ENCODE peak calls at places on chromosomes 3 and 15, in seven cellular contexts. H, I, M, B, T, J and P are unnamed samples.

GRCh38 chr15:92665100-92665555 is 9.6 kb upstream of the FAM174B start:
- DNase-seq in M (peak; percentile 72), B (no peak), I (peak; percentile 27), T (no peak), H (no peak), J (no peak), P (no peak)

GRCh38 chr3:57007513-57008415 is 52.7 kb upstream of the SPATA12 start:
- DNase-seq in J (peak; percentile 82), M (peak; percentile 78), I (peak; percentile 61), B (peak; percentile 65), T (peak; percentile 77), H (no peak), P (no peak)

GRCh38 chr15:85412956-85413854 is 32.8 kb downstream of the AKAP13 start:
- DNase-seq in H (peak; percentile 66), J (peak; percentile 64), T (peak; percentile 41), M (peak; percentile 91), I (peak; percentile 50), B (peak; percentile 50), P (no peak)

GRCh38 chr15:56927816-56928215 is 9.4 kb downstream of the TCF12 start:
- DNase-seq in H (no peak), T (no peak), J (no peak), M (no peak), I (no peak), B (no peak), P (no peak)

GRCh38 chr3:112353365-112353764 is 20.4 kb downstream of the CD200 start:
- DNase-seq in T (no peak), M (no peak), J (no peak), I (no peak), H (no peak), B (no peak), P (no peak)

GRCh38 chr3:169044341-169045113 is 619.0 kb downstream of the MECOM start:
- DNase-seq in H (no peak), M (peak; percentile 73), I (peak; percentile 15), J (no peak), B (no peak), T (no peak), P (no peak)

GRCh38 chr3:179196098-179196497 is 47.9 kb downstream of the PIK3CA start:
- DNase-seq in I (peak; percentile 71), H (peak; percentile 21), B (no peak), J (no peak), M (peak; percentile 82), T (no peak), P (no peak)

GRCh38 chr15:20349774-20350498 is 191.7 kb downstream of the GOLGA6L6 start:
- DNase-seq in T (peak; percentile 23), M (no peak), H (no peak), I (no peak), J (peak; percentile 56), B (peak; percentile 9), P (no peak)

GRCh38 chr3:113773381-113773780 is 26.5 kb downstream of the ATP6V1A start:
- DNase-seq in M (peak; percentile 66), I (peak; percentile 74), T (no peak), B (no peak), J (no peak), H (no peak), P (no peak)

GRCh38 chr3:189273736-189274135 is 102.0 kb downstream of the TPRG1 start:
- DNase-seq in M (no peak), H (no peak), J (no peak), I (no peak), T (no peak), B (no peak), P (no peak)

GRCh38 chr15:27701956-27702355 is 397.2 kb downstream of the OCA2 start:
- DNase-seq in J (no peak), T (no peak), M (no peak), I (no peak), B (no peak), H (no peak), P (no peak)

GRCh38 chr15:101406014-101406413 is 83.5 kb downstream of the PCSK6 start:
- DNase-seq in T (no peak), B (no peak), J (no peak), H (no peak), I (no peak), M (no peak), P (no peak)

GRCh38 chr15:58457466-58457965 is 25.7 kb downstream of the LIPC start:
- DNase-seq in J (no peak), M (peak; percentile 80), H (no peak), T (no peak), I (peak; percentile 80), B (no peak), P (no peak)

GRCh38 chr3:27353221-27353620 is 16.0 kb downstream of the NEK10 start:
- DNase-seq in I (no peak), M (peak; percentile 19), T (no peak), J (no peak), B (no peak), H (no peak), P (no peak)

GRCh38 chr15:92687183-92687582 is 31.6 kb upstream of the FAM174B start:
- DNase-seq in J (no peak), M (no peak), I (peak; percentile 11), T (no peak), H (no peak), B (no peak), P (no peak)

GRCh38 chr3:187456268-187456667 is 88.1 kb downstream of the RTP4 start:
- DNase-seq in J (peak; percentile 83), H (no peak), B (no peak), T (peak; percentile 75), M (no peak), I (no peak), P (no peak)

GRCh38 chr15:64151727-64152506 is at the start of gene SNX22:
- DNase-seq in H (peak; percentile 28), T (no peak), M (no peak), B (no peak), J (peak; percentile 59), I (no peak), P (no peak)

GRCh38 chr3:196281962-196282361 is 5.6 kb downstream of the PCYT1A start:
- DNase-seq in T (no peak), I (no peak), M (no peak), B (no peak), H (no peak), J (no peak), P (no peak)

GRCh38 chr15:98069256-98069655 is 108.8 kb downstream of the ARRDC4 start:
- DNase-seq in I (no peak), J (no peak), T (no peak), M (no peak), H (no peak), B (no peak), P (no peak)

GRCh38 chr3:100556656-100557310 is 52.6 kb upstream of the ADGRG7 start:
- DNase-seq in I (peak; percentile 8), T (no peak), M (peak; percentile 81), B (peak; percentile 21), J (no peak), H (no peak), P (no peak)

GRCh38 chr15:57911247-57911646 is 154.3 kb downstream of the ALDH1A2 start:
- DNase-seq in M (no peak), I (no peak), J (no peak), B (no peak), H (no peak), T (no peak), P (no peak)

GRCh38 chr3:54278960-54279359 is 156.6 kb downstream of the CACNA2D3 start:
- DNase-seq in B (no peak), J (no peak), I (no peak), H (no peak), M (no peak), T (no peak), P (no peak)